ENCODE peak calls at places on chromosomes 13 and 19, in five cellular contexts. One of them, this sample, is unnamed.

GRCh38 chr13:94520001-94520400 is 40.5 kb upstream of the DCT start:
- DNase-seq in A549: no peak
- DNase-seq in tibial nerve: no peak
- DNase-seq in breast epithelium: no peak
- DNase-seq in K562: no peak
- DNase-seq in this sample: no peak

GRCh38 chr13:44865722-44866484 is 123.4 kb downstream of the NUFIP1 start:
- DNase-seq in A549: no peak
- DNase-seq in tibial nerve: no peak
- DNase-seq in breast epithelium: no peak
- DNase-seq in K562: no peak
- DNase-seq in this sample: no peak

GRCh38 chr13:114151565-114152284 is 19.3 kb upstream of the RASA3 start:
- DNase-seq in A549: no peak
- DNase-seq in tibial nerve: no peak
- DNase-seq in breast epithelium: peak
- DNase-seq in K562: peak
- DNase-seq in this sample: no peak

GRCh38 chr19:12665281-12665573 is 1.3 kb downstream of the MAN2B1 start:
- DNase-seq in A549: no peak
- DNase-seq in tibial nerve: no peak
- DNase-seq in breast epithelium: no peak
- DNase-seq in K562: no peak
- DNase-seq in this sample: no peak

GRCh38 chr13:108609353-108609752 is 20.1 kb upstream of the MYO16 start:
- DNase-seq in A549: peak
- DNase-seq in tibial nerve: no peak
- DNase-seq in breast epithelium: no peak
- DNase-seq in K562: no peak
- DNase-seq in this sample: peak

GRCh38 chr19:4705413-4706131 is 18.1 kb downstream of the DPP9 start:
- DNase-seq in A549: no peak
- DNase-seq in tibial nerve: no peak
- DNase-seq in breast epithelium: peak
- DNase-seq in K562: no peak
- DNase-seq in this sample: no peak

GRCh38 chr19:7917292-7918061 is 2.7 kb upstream of the SNAPC2 start:
- DNase-seq in A549: peak
- DNase-seq in tibial nerve: no peak
- DNase-seq in breast epithelium: no peak
- DNase-seq in K562: no peak
- DNase-seq in this sample: peak

GRCh38 chr13:114148521-114148855 is 16.1 kb upstream of the RASA3 start:
- DNase-seq in A549: no peak
- DNase-seq in tibial nerve: no peak
- DNase-seq in breast epithelium: no peak
- DNase-seq in K562: no peak
- DNase-seq in this sample: no peak

GRCh38 chr19:52190679-52191293 is 934 bp downstream of the PPP2R1A start:
- DNase-seq in A549: no peak
- DNase-seq in tibial nerve: no peak
- DNase-seq in breast epithelium: peak
- DNase-seq in K562: no peak
- DNase-seq in this sample: no peak

GRCh38 chr13:24215732-24216131 is 55.2 kb downstream of the SPATA13 start:
- DNase-seq in A549: no peak
- DNase-seq in tibial nerve: peak
- DNase-seq in breast epithelium: peak
- DNase-seq in K562: no peak
- DNase-seq in this sample: no peak

GRCh38 chr13:76425930-76426329 is 460.3 kb downstream of the KCTD12 start:
- DNase-seq in A549: no peak
- DNase-seq in tibial nerve: no peak
- DNase-seq in breast epithelium: no peak
- DNase-seq in K562: no peak
- DNase-seq in this sample: no peak

GRCh38 chr13:97127842-97128241 is 94.3 kb upstream of the MBNL2 start:
- DNase-seq in A549: no peak
- DNase-seq in tibial nerve: no peak
- DNase-seq in breast epithelium: no peak
- DNase-seq in K562: no peak
- DNase-seq in this sample: no peak

GRCh38 chr19:35618857-35619256 is 6.3 kb downstream of the HAUS5 start:
- DNase-seq in A549: no peak
- DNase-seq in tibial nerve: no peak
- DNase-seq in breast epithelium: no peak
- DNase-seq in K562: no peak
- DNase-seq in this sample: no peak

GRCh38 chr19:2053601-2054389 is 2.8 kb upstream of the MKNK2 start:
- DNase-seq in A549: no peak
- DNase-seq in tibial nerve: no peak
- DNase-seq in breast epithelium: no peak
- DNase-seq in K562: no peak
- DNase-seq in this sample: no peak

GRCh38 chr13:36924001-36924400 is 4.0 kb upstream of the SMAD9 start:
- DNase-seq in A549: no peak
- DNase-seq in tibial nerve: no peak
- DNase-seq in breast epithelium: no peak
- DNase-seq in K562: no peak
- DNase-seq in this sample: no peak

GRCh38 chr13:46062190-46062589 is 9.6 kb upstream of the ZC3H13 start:
- DNase-seq in A549: peak
- DNase-seq in tibial nerve: no peak
- DNase-seq in breast epithelium: no peak
- DNase-seq in K562: no peak
- DNase-seq in this sample: no peak

GRCh38 chr13:111317571-111318360 is 2.7 kb upstream of the TEX29 start:
- DNase-seq in A549: no peak
- DNase-seq in tibial nerve: no peak
- DNase-seq in breast epithelium: no peak
- DNase-seq in K562: no peak
- DNase-seq in this sample: no peak

GRCh38 chr19:36032251-36033104 is at the start of gene CLIP3:
- DNase-seq in A549: no peak
- DNase-seq in tibial nerve: peak
- DNase-seq in breast epithelium: no peak
- DNase-seq in K562: peak
- DNase-seq in this sample: peak

GRCh38 chr13:100899720-100900316 is 225.2 kb upstream of the TMTC4 start:
- DNase-seq in A549: no peak
- DNase-seq in tibial nerve: no peak
- DNase-seq in breast epithelium: no peak
- DNase-seq in K562: no peak
- DNase-seq in this sample: no peak

GRCh38 chr13:100895656-100896055 is 221.1 kb upstream of the TMTC4 start:
- DNase-seq in A549: no peak
- DNase-seq in tibial nerve: no peak
- DNase-seq in breast epithelium: no peak
- DNase-seq in K562: no peak
- DNase-seq in this sample: no peak

GRCh38 chr13:100892981-100893380 is 218.4 kb upstream of the TMTC4 start:
- DNase-seq in A549: no peak
- DNase-seq in tibial nerve: no peak
- DNase-seq in breast epithelium: no peak
- DNase-seq in K562: no peak
- DNase-seq in this sample: no peak

GRCh38 chr13:100898431-100898830 is 223.8 kb upstream of the TMTC4 start:
- DNase-seq in A549: no peak
- DNase-seq in tibial nerve: no peak
- DNase-seq in breast epithelium: no peak
- DNase-seq in K562: no peak
- DNase-seq in this sample: no peak
- TF ChIP-seq POLR2A in A549: no peak
- TF ChIP-seq POLR2A in tibial nerve: no peak
- TF ChIP-seq POLR2A in breast epithelium: no peak
- TF ChIP-seq POLR2A in K562: no peak
- TF ChIP-seq POLR2A in this sample: no peak

GRCh38 chr19:40802300-40803169 is 3.5 kb downstream of the EGLN2 start:
- DNase-seq in A549: no peak
- DNase-seq in tibial nerve: no peak
- DNase-seq in breast epithelium: no peak
- DNase-seq in K562: no peak
- DNase-seq in this sample: peak
- TF ChIP-seq POLR2A in A549: no peak
- TF ChIP-seq POLR2A in tibial nerve: no peak
- TF ChIP-seq POLR2A in breast epithelium: no peak
- TF ChIP-seq POLR2A in K562: no peak
- TF ChIP-seq POLR2A in this sample: no peak

GRCh38 chr19:50204081-50204428 is 633 bp downstream of the MYH14 start:
- DNase-seq in A549: no peak
- DNase-seq in tibial nerve: no peak
- DNase-seq in breast epithelium: no peak
- DNase-seq in K562: no peak
- DNase-seq in this sample: no peak

GRCh38 chr19:50203281-50204080 is at the start of gene MYH14:
- DNase-seq in A549: peak
- DNase-seq in tibial nerve: peak
- DNase-seq in breast epithelium: peak
- DNase-seq in K562: peak
- DNase-seq in this sample: peak

GRCh38 chr19:50206191-50206590 is 2.8 kb downstream of the MYH14 start:
- DNase-seq in A549: no peak
- DNase-seq in tibial nerve: no peak
- DNase-seq in breast epithelium: no peak
- DNase-seq in K562: no peak
- DNase-seq in this sample: no peak

GRCh38 chr19:50205681-50206138 is 2.3 kb downstream of the MYH14 start:
- DNase-seq in A549: no peak
- DNase-seq in tibial nerve: no peak
- DNase-seq in breast epithelium: peak
- DNase-seq in K562: no peak
- DNase-seq in this sample: no peak

DNA sequence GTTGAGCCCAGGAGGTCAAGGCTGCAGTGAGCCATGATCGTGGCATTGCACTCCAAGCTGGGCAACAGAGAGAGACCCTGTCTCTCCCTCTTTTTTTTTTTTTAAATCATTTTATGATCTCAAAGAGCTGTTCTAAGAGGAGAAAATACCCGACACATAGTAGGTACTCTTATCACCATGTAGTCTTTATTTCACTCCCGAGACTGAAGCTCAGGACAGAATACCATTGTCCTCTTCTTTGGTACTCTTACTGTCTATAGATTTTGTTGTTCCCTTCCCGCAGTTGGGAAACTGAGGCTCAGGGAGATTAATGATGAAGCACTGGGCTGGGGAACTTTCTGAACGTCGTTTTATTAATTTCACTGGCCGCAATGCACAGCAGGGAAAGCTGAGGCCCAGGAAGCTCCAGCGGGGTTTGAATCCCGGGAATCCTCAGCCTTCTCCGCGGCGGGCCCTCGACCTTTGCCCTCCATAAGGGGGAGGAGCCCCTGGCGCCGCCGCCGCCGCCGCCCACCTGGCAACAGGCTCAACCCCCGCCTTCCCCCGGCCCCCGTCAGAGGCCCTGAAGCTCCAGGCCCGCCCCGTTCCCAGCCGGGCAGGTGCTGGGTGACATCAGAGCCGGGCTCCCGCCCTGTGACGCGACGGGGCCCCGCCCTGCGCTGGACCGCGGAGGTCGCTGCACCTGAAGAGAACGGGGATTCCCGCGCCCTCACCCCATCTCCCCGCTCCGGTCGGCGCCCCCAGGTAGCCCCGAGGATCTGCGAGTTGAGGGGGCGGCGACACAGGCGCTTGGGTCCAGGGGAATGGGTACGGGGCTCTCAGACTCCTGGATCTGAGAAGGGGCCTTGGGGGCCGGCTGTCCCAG is 1.6 kb downstream of the MYH14 start:
- DNase-seq in A549: no peak
- DNase-seq in tibial nerve: no peak
- DNase-seq in breast epithelium: peak
- DNase-seq in K562: peak
- DNase-seq in this sample: no peak
- TF ChIP-seq POLR2A in A549: no peak
- TF ChIP-seq POLR2A in tibial nerve: no peak
- TF ChIP-seq POLR2A in breast epithelium: peak
- TF ChIP-seq POLR2A in K562: no peak
- TF ChIP-seq POLR2A in this sample: no peak

GRCh38 chr19:48391100-48392005 is at the start of gene KDELR1:
- DNase-seq in A549: peak
- DNase-seq in tibial nerve: peak
- DNase-seq in breast epithelium: peak
- DNase-seq in K562: peak
- DNase-seq in this sample: peak
- TF ChIP-seq POLR2A in A549: peak
- TF ChIP-seq POLR2A in tibial nerve: peak
- TF ChIP-seq POLR2A in breast epithelium: peak
- TF ChIP-seq POLR2A in K562: peak
- TF ChIP-seq POLR2A in this sample: peak

DNA sequence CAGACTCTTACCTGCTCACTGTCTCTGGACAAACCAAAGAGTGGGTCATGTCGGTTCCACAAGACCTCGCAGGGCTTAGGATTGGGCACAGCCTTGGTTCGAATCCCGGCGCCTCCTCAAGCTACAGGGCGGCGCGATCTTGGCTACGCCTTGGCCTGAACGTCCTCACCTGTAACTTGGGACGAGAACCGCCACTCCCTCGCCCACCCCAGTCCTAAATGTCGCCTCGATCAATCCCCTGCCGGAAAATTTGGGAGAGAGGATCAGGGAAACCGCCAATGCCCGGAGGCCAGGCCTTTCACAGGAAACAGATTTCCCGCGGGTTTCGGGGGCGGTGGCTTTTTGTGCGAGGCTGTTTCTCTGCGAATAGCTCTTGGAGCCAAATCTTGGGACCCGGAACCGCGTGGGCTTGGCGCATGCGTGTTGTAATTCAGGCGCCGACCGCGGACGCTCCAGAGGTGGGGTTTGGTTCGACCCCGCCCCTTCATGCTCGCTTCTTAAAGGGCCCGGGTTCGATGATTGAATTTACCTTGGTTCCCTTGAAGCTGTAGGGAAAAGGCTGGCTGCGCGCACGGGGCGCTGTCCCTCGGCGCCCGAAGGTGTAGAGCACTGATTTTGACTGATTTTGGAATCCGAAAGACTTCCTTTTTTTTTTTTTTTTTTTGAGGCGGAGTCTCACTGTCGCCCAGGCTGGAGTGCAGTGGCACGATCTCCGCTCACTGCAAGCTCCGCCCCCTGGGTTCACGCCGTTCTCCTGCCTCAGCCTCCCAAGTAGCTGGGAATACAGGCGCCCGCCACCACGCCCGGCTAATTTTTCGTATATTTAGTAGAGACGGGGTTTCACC is at the start of gene NR2C2AP:
- DNase-seq in A549: peak
- DNase-seq in tibial nerve: peak
- DNase-seq in breast epithelium: peak
- DNase-seq in K562: peak
- DNase-seq in this sample: peak
- TF ChIP-seq POLR2A in A549: peak
- TF ChIP-seq POLR2A in tibial nerve: no peak
- TF ChIP-seq POLR2A in breast epithelium: no peak
- TF ChIP-seq POLR2A in K562: peak
- TF ChIP-seq POLR2A in this sample: peak

This sample was measured in erythroblast.